ENCODE peak calls at places on chromosomes 2 and 18, in four cellular contexts. One of them, this sample, is unnamed. For H3K4me1 and H3K36me3, the result is how much of the 10 kb centered on the place peaks cover.

GRCh38 chr2:95372216-95372829 is 30.2 kb upstream of the FAHD2A start:
- DNase-seq in BE2C: no peak
- DNase-seq in stomach: no peak
- DNase-seq in heart right ventricle: no peak
- DNase-seq in this sample: no peak

GRCh38 chr18:36519358-36519757 is 221.8 kb downstream of the FHOD3 start:
- DNase-seq in stomach: no peak
- DNase-seq in BE2C: no peak
- DNase-seq in heart right ventricle: no peak
- DNase-seq in this sample: no peak

GRCh38 chr2:85111819-85112281 is 21.3 kb upstream of the TCF7L1 start:
- DNase-seq in BE2C: no peak
- DNase-seq in heart right ventricle: no peak
- DNase-seq in stomach: no peak
- DNase-seq in this sample: no peak

GRCh38 chr18:22871809-22872525 is 61.2 kb upstream of the RBBP8 start:
- DNase-seq in stomach: no peak
- DNase-seq in heart right ventricle: no peak
- DNase-seq in BE2C: peak
- DNase-seq in this sample: peak

GRCh38 chr2:37569986-37570688 is 101.3 kb downstream of the CDC42EP3 start:
- DNase-seq in BE2C: no peak
- DNase-seq in heart right ventricle: no peak
- DNase-seq in stomach: no peak
- DNase-seq in this sample: no peak

GRCh38 chr2:173355132-173355865 is 627 bp downstream of the CDCA7 start:
- DNase-seq in BE2C: peak
- DNase-seq in stomach: peak
- DNase-seq in heart right ventricle: peak
- DNase-seq in this sample: peak

GRCh38 chr18:5582849-5583667 is 39.3 kb upstream of the EPB41L3 start:
- DNase-seq in stomach: no peak
- DNase-seq in BE2C: no peak
- DNase-seq in heart right ventricle: no peak
- DNase-seq in this sample: no peak

GRCh38 chr2:8631465-8632005 is 50.3 kb upstream of the ID2 start:
- DNase-seq in stomach: no peak
- DNase-seq in heart right ventricle: no peak
- DNase-seq in BE2C: no peak
- DNase-seq in this sample: no peak

DNA sequence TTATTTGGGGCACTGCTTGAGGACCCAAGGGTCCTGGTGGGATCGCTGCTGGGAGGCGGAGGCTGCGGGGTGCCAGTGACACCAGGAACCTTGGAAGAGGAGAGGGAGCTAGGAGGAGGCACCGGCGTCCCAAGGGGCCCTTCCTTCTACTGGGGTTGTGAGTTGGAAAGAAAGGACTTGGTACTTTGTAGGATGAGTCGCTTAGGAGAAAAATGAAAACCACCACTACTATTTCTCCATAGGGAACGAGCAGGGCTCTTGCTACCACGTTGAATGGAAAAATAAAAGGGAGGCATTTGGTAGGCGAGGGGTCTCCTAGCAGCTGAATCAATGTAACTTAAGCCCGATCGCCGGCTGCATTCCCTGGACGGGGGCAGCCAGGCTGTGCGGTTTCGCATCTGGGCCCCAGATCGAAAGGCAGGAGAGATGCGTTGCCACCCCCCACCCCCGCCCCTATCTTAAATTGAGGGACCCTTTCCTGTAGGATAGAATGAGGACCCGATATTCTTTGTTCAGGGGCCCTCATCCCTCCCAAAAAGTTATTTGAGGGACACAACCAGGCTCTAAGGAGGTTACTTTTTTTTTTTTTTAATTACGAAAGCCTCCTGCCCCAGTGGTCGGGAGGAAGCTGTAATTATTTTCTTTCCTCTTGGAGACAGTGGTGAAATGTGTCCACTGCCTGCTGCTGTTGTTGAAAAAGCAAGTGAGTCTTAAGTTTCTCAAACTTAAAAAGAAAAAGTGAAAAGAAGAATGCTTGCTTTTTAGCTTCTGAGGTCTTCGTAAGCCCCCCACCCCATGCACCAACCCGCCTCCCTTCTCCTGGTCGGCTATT is 1.3 kb downstream of the IGFBP2 start:
- DNase-seq in stomach: no peak
- DNase-seq in heart right ventricle: no peak
- DNase-seq in BE2C: no peak
- DNase-seq in this sample: peak
- H3K4me3 ChIP-seq in stomach: peak
- H3K4me3 ChIP-seq in heart right ventricle: peak
- H3K4me3 ChIP-seq in BE2C: peak
- H3K4me3 ChIP-seq in this sample: no peak

GRCh38 chr2:177255227-177255601 is 9.3 kb downstream of the NFE2L2 start:
- DNase-seq in stomach: no peak
- DNase-seq in heart right ventricle: no peak
- DNase-seq in BE2C: no peak
- DNase-seq in this sample: no peak
- H3K4me1 ChIP-seq in stomach: half or more
- H3K4me1 ChIP-seq in heart right ventricle: half or more
- H3K4me1 ChIP-seq in BE2C: under half
- H3K4me1 ChIP-seq in this sample: under half

DNA sequence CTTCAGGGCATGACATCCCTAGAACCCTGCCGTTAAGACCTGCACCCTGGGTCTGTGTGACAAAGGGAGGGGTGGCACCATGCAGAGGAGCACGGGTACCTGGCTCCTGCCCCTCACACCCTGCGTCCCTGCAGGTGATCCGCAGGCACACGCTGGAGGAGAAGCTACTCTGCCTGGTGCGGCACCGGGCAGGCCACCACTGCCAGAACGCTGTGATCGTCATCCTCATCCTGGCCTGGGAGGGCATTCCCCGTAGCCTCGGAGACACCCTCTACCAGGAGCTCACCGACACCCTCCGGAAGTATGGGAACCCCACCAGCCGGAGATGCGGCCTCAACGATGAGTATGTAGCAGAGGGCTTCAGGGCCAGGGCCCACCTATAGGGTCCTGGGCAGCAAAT is 60.0 kb downstream of the BOLA3 start:
- DNase-seq in stomach: no peak
- DNase-seq in BE2C: no peak
- DNase-seq in heart right ventricle: no peak
- DNase-seq in this sample: no peak
- H3K36me3 ChIP-seq in stomach: under half
- H3K36me3 ChIP-seq in BE2C: under half
- H3K36me3 ChIP-seq in heart right ventricle: under half
- H3K36me3 ChIP-seq in this sample: under half

DNA sequence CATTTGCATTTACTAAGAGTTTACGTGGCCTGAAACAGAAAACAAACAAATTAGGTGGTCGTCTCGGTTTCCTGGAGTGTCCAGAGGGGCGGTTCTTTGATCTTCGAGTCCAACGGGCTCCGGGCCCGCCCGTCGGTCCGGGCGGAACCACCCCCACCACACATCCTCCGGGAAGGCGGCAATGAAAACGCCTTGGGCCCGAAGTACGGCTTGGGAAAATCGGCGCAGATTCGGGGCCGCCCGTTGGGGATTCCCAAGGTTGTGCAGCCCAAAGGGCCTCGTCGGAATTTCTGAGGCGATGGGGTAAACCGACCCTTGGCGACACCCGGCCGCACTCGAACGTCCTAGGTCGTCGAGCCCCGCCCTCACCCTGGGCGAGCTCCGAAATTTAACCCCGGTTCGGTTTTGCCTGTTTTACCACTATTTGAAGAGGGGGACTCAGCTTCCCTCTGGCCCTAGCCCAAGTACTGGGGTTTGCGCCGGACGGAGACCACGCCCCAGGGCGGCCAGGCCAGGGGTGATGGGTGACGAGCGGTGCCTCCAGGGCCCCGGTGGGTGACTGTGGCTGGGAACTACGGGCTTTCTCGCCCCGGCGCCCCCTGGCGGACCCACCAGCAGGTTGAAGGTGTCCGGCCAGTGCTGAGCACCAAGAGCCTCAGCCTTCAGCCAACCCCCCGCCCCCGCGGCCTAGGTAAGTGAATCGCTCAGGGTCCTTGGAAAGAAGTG is 1.9 kb upstream of the CFAP53 start:
- DNase-seq in heart right ventricle: peak
- DNase-seq in BE2C: peak
- DNase-seq in stomach: peak
- DNase-seq in this sample: peak
- H3K4me3 ChIP-seq in heart right ventricle: peak
- H3K4me3 ChIP-seq in BE2C: no peak
- H3K4me3 ChIP-seq in stomach: peak
- H3K4me3 ChIP-seq in this sample: peak

GRCh38 chr2:134229540-134229939 is 24.3 kb upstream of the MGAT5 start:
- DNase-seq in BE2C: no peak
- DNase-seq in heart right ventricle: no peak
- DNase-seq in stomach: no peak
- DNase-seq in this sample: no peak

GRCh38 chr2:134231965-134232340 is 21.9 kb upstream of the MGAT5 start:
- DNase-seq in heart right ventricle: no peak
- DNase-seq in BE2C: no peak
- DNase-seq in stomach: no peak
- DNase-seq in this sample: no peak

GRCh38 chr2:134231296-134231964 is 22.4 kb upstream of the MGAT5 start:
- DNase-seq in stomach: no peak
- DNase-seq in heart right ventricle: no peak
- DNase-seq in BE2C: no peak
- DNase-seq in this sample: no peak

GRCh38 chr2:134232461-134232860 is 21.4 kb upstream of the MGAT5 start:
- DNase-seq in heart right ventricle: no peak
- DNase-seq in stomach: no peak
- DNase-seq in BE2C: no peak
- DNase-seq in this sample: no peak

DNA sequence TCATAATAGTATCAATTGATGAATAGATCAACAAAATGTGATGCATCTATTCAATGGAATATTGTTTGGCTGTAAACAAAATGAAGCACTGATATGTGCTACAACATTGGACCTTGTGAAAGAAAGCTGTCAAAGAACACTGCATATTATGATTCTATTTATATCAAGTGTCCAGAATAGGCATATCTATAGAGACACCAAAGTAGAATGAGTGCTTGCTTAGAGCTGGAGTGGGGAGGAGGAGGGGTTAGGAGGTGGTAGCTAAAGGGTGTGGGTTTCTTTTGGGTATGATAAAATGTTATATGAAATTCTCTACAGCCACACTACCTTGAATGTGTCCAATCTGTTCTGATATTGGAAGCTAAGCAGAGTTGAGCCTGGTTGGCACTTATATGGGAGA is 23.0 kb upstream of the MGAT5 start:
- DNase-seq in stomach: no peak
- DNase-seq in heart right ventricle: no peak
- DNase-seq in BE2C: no peak
- DNase-seq in this sample: no peak
- H3K4me1 ChIP-seq in stomach: half or more
- H3K4me1 ChIP-seq in heart right ventricle: half or more
- H3K4me1 ChIP-seq in BE2C: under half
- H3K4me1 ChIP-seq in this sample: under half

GRCh38 chr2:1680222-1681016 is 63.9 kb downstream of the PXDN start:
- DNase-seq in BE2C: no peak
- DNase-seq in stomach: no peak
- DNase-seq in heart right ventricle: no peak
- DNase-seq in this sample: no peak

GRCh38 chr2:1678609-1679008 is 65.7 kb downstream of the PXDN start:
- DNase-seq in stomach: no peak
- DNase-seq in BE2C: no peak
- DNase-seq in heart right ventricle: no peak
- DNase-seq in this sample: no peak

GRCh38 chr2:1683297-1683696 is 61.0 kb downstream of the PXDN start:
- DNase-seq in heart right ventricle: no peak
- DNase-seq in stomach: no peak
- DNase-seq in BE2C: no peak
- DNase-seq in this sample: no peak

GRCh38 chr2:1681323-1682310 is 62.7 kb downstream of the PXDN start:
- DNase-seq in stomach: peak
- DNase-seq in BE2C: no peak
- DNase-seq in heart right ventricle: no peak
- DNase-seq in this sample: no peak

DNA sequence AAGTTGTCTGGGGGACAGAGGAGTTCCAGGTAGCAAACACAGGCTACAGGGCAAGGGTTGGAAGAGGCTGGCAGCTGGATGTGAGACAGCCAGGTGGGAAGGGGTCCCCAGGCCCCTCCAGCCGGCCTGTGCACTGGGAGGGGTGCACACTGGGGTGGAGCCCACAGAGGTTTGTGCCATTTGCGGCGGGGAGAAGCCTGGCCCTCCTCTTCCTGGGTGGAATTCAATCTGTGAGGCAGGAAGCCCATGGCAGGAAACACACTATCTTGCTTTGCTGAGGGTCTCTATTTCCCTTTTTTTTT is 63.3 kb downstream of the PXDN start:
- DNase-seq in BE2C: no peak
- DNase-seq in heart right ventricle: no peak
- DNase-seq in stomach: no peak
- DNase-seq in this sample: no peak
- H3K36me3 ChIP-seq in BE2C: under half
- H3K36me3 ChIP-seq in heart right ventricle: under half
- H3K36me3 ChIP-seq in stomach: under half
- H3K36me3 ChIP-seq in this sample: under half

GRCh38 chr18:55586841-55587240 is 1.2 kb downstream of the TCF4 start:
- DNase-seq in BE2C: no peak
- DNase-seq in stomach: no peak
- DNase-seq in heart right ventricle: no peak
- DNase-seq in this sample: no peak
- H3K4me3 ChIP-seq in BE2C: peak
- H3K4me3 ChIP-seq in stomach: peak
- H3K4me3 ChIP-seq in heart right ventricle: peak
- H3K4me3 ChIP-seq in this sample: peak

This sample was measured in small intestine.